ENCODE peak calls at places on chromosome 7, in seven cellular contexts. One of them, this sample, is unnamed.
A peak's percentile ranks its signal among the peaks of the same experiment; 100 is the strongest.

GRCh38 chr7:50982626-50983025 is 199.9 kb upstream of the GRB10 start:
- DNase-seq in GM23248: no peak
- DNase-seq in WERI-Rb-1: no peak
- DNase-seq in ovary: no peak
- DNase-seq in lung: no peak
- DNase-seq in NCI-H1105: no peak
- DNase-seq in head of caudate nucleus: no peak
- DNase-seq in this sample: no peak

GRCh38 chr7:133434246-133434865 is 181.5 kb downstream of the EXOC4 start:
- DNase-seq in GM23248: peak; percentile 63
- DNase-seq in WERI-Rb-1: no peak
- DNase-seq in ovary: no peak
- DNase-seq in lung: no peak
- DNase-seq in NCI-H1105: no peak
- DNase-seq in head of caudate nucleus: no peak
- DNase-seq in this sample: no peak

GRCh38 chr7:87113077-87113476 is 39.2 kb upstream of the DMTF1 start:
- DNase-seq in GM23248: peak; percentile 9
- DNase-seq in WERI-Rb-1: no peak
- DNase-seq in ovary: no peak
- DNase-seq in lung: no peak
- DNase-seq in NCI-H1105: no peak
- DNase-seq in head of caudate nucleus: no peak
- DNase-seq in this sample: no peak

GRCh38 chr7:28347462-28347861 is 64.9 kb upstream of the CREB5 start:
- DNase-seq in GM23248: peak; percentile 84
- DNase-seq in WERI-Rb-1: no peak
- DNase-seq in ovary: no peak
- DNase-seq in lung: no peak
- DNase-seq in NCI-H1105: no peak
- DNase-seq in head of caudate nucleus: no peak
- DNase-seq in this sample: no peak

GRCh38 chr7:127946081-127946480 is 85.2 kb downstream of the LRRC4 start:
- DNase-seq in GM23248: no peak
- DNase-seq in WERI-Rb-1: no peak
- DNase-seq in ovary: no peak
- DNase-seq in lung: no peak
- DNase-seq in NCI-H1105: no peak
- DNase-seq in head of caudate nucleus: no peak
- DNase-seq in this sample: no peak

GRCh38 chr7:44150466-44150832 is 9.3 kb upstream of the MYL7 start:
- DNase-seq in GM23248: peak; percentile 55
- DNase-seq in WERI-Rb-1: no peak
- DNase-seq in ovary: no peak
- DNase-seq in lung: no peak
- DNase-seq in NCI-H1105: no peak
- DNase-seq in head of caudate nucleus: no peak
- DNase-seq in this sample: no peak

GRCh38 chr7:87416682-87417587 is 58.5 kb downstream of the ABCB4 start:
- DNase-seq in GM23248: peak; percentile 74
- DNase-seq in WERI-Rb-1: peak; percentile 62
- DNase-seq in ovary: peak; percentile 67
- DNase-seq in lung: peak; percentile 50
- DNase-seq in NCI-H1105: peak; percentile 56
- DNase-seq in head of caudate nucleus: peak; percentile 48
- DNase-seq in this sample: no peak

GRCh38 chr7:140972876-140973829 is 41.6 kb downstream of the MRPS33 start:
- DNase-seq in GM23248: no peak
- DNase-seq in WERI-Rb-1: peak; percentile 14
- DNase-seq in ovary: no peak
- DNase-seq in lung: no peak
- DNase-seq in NCI-H1105: no peak
- DNase-seq in head of caudate nucleus: no peak
- DNase-seq in this sample: no peak

GRCh38 chr7:131188367-131189339 is 139.0 kb upstream of the MKLN1 start:
- DNase-seq in GM23248: peak; percentile 99
- DNase-seq in WERI-Rb-1: peak; percentile 13
- DNase-seq in ovary: no peak
- DNase-seq in lung: no peak
- DNase-seq in NCI-H1105: no peak
- DNase-seq in head of caudate nucleus: no peak
- DNase-seq in this sample: no peak